ENCODE peak calls at places on chromosomes 7 and 10, in four cellular contexts. R, K, L and T are unnamed samples.

GRCh38 chr10:95229724-95230627 is 35.9 kb downstream of the ACSM6 start:
- DNase-seq in R (no peak), K (no peak), L (no peak), T (no peak)

GRCh38 chr7:27863866-27864265 is 123.9 kb downstream of the TAX1BP1 start:
- DNase-seq in R (no peak), K (no peak), L (no peak), T (no peak)

GRCh38 chr10:118701529-118702323 is 53.0 kb downstream of the CACUL1 start:
- DNase-seq in R (no peak), K (no peak), L (no peak), T (no peak)

GRCh38 chr10:19817251-19818046 is 1.2 kb downstream of the PLXDC2 start:
- DNase-seq in R (peak; percentile 18), K (peak; percentile 73), L (peak; percentile 10), T (no peak)

GRCh38 chr7:35802649-35803048 is 1.8 kb downstream of the SEPTIN7 start:
- DNase-seq in R (no peak), K (no peak), L (peak; percentile 7), T (no peak)

GRCh38 chr7:22564511-22565045 is 64.6 kb upstream of the STEAP1B start:
- DNase-seq in R (no peak), K (no peak), L (no peak), T (no peak)

GRCh38 chr10:4281207-4281825 is 496.3 kb upstream of the KLF6 start:
- DNase-seq in R (no peak), K (no peak), L (no peak), T (no peak)

GRCh38 chr10:21528452-21529235 is 3.2 kb upstream of the SKIDA1 start:
- DNase-seq in R (peak; percentile 41), K (no peak), L (peak; percentile 18), T (no peak)

GRCh38 chr7:52233248-52233647 is 802.2 kb upstream of the POM121L12 start:
- DNase-seq in R (no peak), K (no peak), L (no peak), T (no peak)

GRCh38 chr7:156180451-156181229 is 368.4 kb upstream of the SHH start:
- DNase-seq in R (no peak), K (no peak), L (no peak), T (no peak)

GRCh38 chr10:103682042-103682441 is 173.3 kb downstream of the SH3PXD2A start:
- DNase-seq in R (no peak), K (no peak), L (no peak), T (no peak)

GRCh38 chr7:55083206-55083605 is 64.4 kb downstream of the EGFR start:
- DNase-seq in R (no peak), K (no peak), L (no peak), T (no peak)

GRCh38 chr10:100518761-100519241 is 860 bp downstream of the SEC31B start:
- DNase-seq in R (peak; percentile 56), K (peak; percentile 42), L (peak; percentile 36), T (peak; percentile 2)

GRCh38 chr7:43888983-43889945 is 17.1 kb downstream of the URGCP start:
- DNase-seq in R (no peak), K (no peak), L (no peak), T (no peak)

GRCh38 chr7:117127585-117128168 is 174.4 kb downstream of the ST7 start:
- DNase-seq in R (peak; percentile 63), K (no peak), L (peak; percentile 63), T (no peak)

GRCh38 chr10:46787321-46787615 is 124.0 kb upstream of the PTPN20 start:
- DNase-seq in R (peak; percentile 9), K (peak; percentile 27), L (no peak), T (no peak)

GRCh38 chr10:43093423-43094090 is 16.7 kb downstream of the RET start:
- DNase-seq in R (no peak), K (no peak), L (no peak), T (no peak)

GRCh38 chr7:74479066-74479781 is 25.5 kb downstream of the GTF2IRD1 start:
- DNase-seq in R (no peak), K (peak; percentile 72), L (peak; percentile 63), T (no peak)

GRCh38 chr7:35869810-35870209 is 69.0 kb downstream of the SEPTIN7 start:
- DNase-seq in R (no peak), K (no peak), L (no peak), T (no peak)

GRCh38 chr10:88499569-88500470 is 83.3 kb downstream of the RNLS start:
- DNase-seq in R (no peak), K (no peak), L (no peak), T (no peak)

GRCh38 chr10:73983096-73984047 is 14.5 kb upstream of the VCL start:
- DNase-seq in R (no peak), K (no peak), L (no peak), T (no peak)

GRCh38 chr10:103822052-103822716 is 33.2 kb downstream of the SH3PXD2A start:
- DNase-seq in R (no peak), K (no peak), L (no peak), T (no peak)

GRCh38 chr10:132319853-132320669 is 11.9 kb upstream of the LRRC27 start:
- DNase-seq in R (peak; percentile 3), K (no peak), L (no peak), T (no peak)

GRCh38 chr7:126426652-126427051 is 826.1 kb downstream of the GRM8 start:
- DNase-seq in R (no peak), K (no peak), L (no peak), T (no peak)

GRCh38 chr7:35530124-35531109 is 164.5 kb downstream of the HERPUD2 start:
- DNase-seq in R (no peak), K (no peak), L (no peak), T (no peak)

GRCh38 chr7:18607025-18607424 is 111.5 kb downstream of the HDAC9 start:
- DNase-seq in R (no peak), K (no peak), L (peak; percentile 29), T (no peak)

GRCh38 chr7:138979226-138979979 is 1.8 kb downstream of the KIAA1549 start:
- DNase-seq in R (no peak), K (no peak), L (no peak), T (no peak)

GRCh38 chr7:130662426-130662825 is 6.1 kb downstream of the COPG2 start:
- DNase-seq in R (no peak), K (no peak), L (no peak), T (no peak)

GRCh38 chr7:155993420-155994252 is 181.4 kb upstream of the SHH start:
- DNase-seq in R (no peak), K (no peak), L (no peak), T (no peak)

GRCh38 chr7:66239467-66239856 is 34.3 kb downstream of the TPST1 start:
- DNase-seq in R (no peak), K (no peak), L (no peak), T (no peak)

GRCh38 chr10:78533776-78534175 is 500.1 kb downstream of the RPS24 start:
- DNase-seq in R (no peak), K (no peak), L (no peak), T (no peak)

GRCh38 chr10:28533571-28534304 is 820 bp downstream of the WAC start:
- DNase-seq in R (peak; percentile 46), K (peak; percentile 83), L (no peak), T (no peak)

GRCh38 chr10:21238044-21238443 is 287.4 kb downstream of the SKIDA1 start:
- DNase-seq in R (no peak), K (no peak), L (no peak), T (no peak)

GRCh38 chr10:33353334-33353733 is 18.9 kb upstream of the NRP1 start:
- DNase-seq in R (no peak), K (no peak), L (no peak), T (no peak)

GRCh38 chr7:140519007-140519399 is 39.7 kb upstream of the MKRN1 start:
- DNase-seq in R (no peak), K (peak; percentile 51), L (no peak), T (no peak)

GRCh38 chr10:113087082-113088029 is 137.3 kb downstream of the TCF7L2 start:
- DNase-seq in R (no peak), K (peak; percentile 62), L (no peak), T (no peak)

GRCh38 chr10:112383325-112383724 is 9.4 kb downstream of the ACSL5 start:
- DNase-seq in R (no peak), K (no peak), L (no peak), T (no peak)